ENCODE peak calls at places on chromosome 14, in nine cellular contexts. One of them, this sample, is unnamed.

GRCh38 chr14:24630087-24630871 is 3.7 kb downstream of the GZMB start:
- DNase-seq in tibial nerve: no peak
- DNase-seq in HepG2: no peak
- DNase-seq in A549: no peak
- DNase-seq in adrenal gland: no peak
- DNase-seq in Peyer's patch: no peak
- DNase-seq in HCT116: no peak
- DNase-seq in endothelial cell of umbilical vein: no peak
- DNase-seq in stomach: no peak
- DNase-seq in this sample: no peak

GRCh38 chr14:41960316-41960715 is 353.6 kb downstream of the LRFN5 start:
- DNase-seq in A549: no peak
- DNase-seq in HCT116: no peak
- DNase-seq in adrenal gland: no peak
- DNase-seq in stomach: no peak
- DNase-seq in endothelial cell of umbilical vein: no peak
- DNase-seq in HepG2: no peak
- DNase-seq in tibial nerve: no peak
- DNase-seq in Peyer's patch: no peak
- DNase-seq in this sample: no peak

GRCh38 chr14:79629372-79629771 is 581.9 kb downstream of the DIO2 start:
- DNase-seq in endothelial cell of umbilical vein: no peak
- DNase-seq in tibial nerve: no peak
- DNase-seq in HepG2: no peak
- DNase-seq in Peyer's patch: no peak
- DNase-seq in adrenal gland: no peak
- DNase-seq in A549: no peak
- DNase-seq in HCT116: no peak
- DNase-seq in stomach: no peak
- DNase-seq in this sample: no peak

GRCh38 chr14:94926176-94926575 is 156.3 kb upstream of the GSC start:
- DNase-seq in endothelial cell of umbilical vein: no peak
- DNase-seq in tibial nerve: no peak
- DNase-seq in stomach: no peak
- DNase-seq in HepG2: no peak
- DNase-seq in A549: no peak
- DNase-seq in Peyer's patch: no peak
- DNase-seq in adrenal gland: no peak
- DNase-seq in HCT116: no peak
- DNase-seq in this sample: peak; percentile 27

GRCh38 chr14:106530423-106531107 is 1004.2 kb downstream of the TMEM121 start:
- DNase-seq in adrenal gland: no peak
- DNase-seq in Peyer's patch: peak; percentile 34
- DNase-seq in HCT116: no peak
- DNase-seq in stomach: no peak
- DNase-seq in tibial nerve: no peak
- DNase-seq in endothelial cell of umbilical vein: no peak
- DNase-seq in A549: peak; percentile 42
- DNase-seq in HepG2: peak; percentile 5
- DNase-seq in this sample: no peak

GRCh38 chr14:68961781-68962584 is 17.1 kb downstream of the ACTN1 start:
- DNase-seq in Peyer's patch: no peak
- DNase-seq in tibial nerve: no peak
- DNase-seq in stomach: no peak
- DNase-seq in HepG2: no peak
- DNase-seq in endothelial cell of umbilical vein: peak; percentile 44
- DNase-seq in HCT116: no peak
- DNase-seq in adrenal gland: peak; percentile 69
- DNase-seq in A549: peak; percentile 70
- DNase-seq in this sample: no peak

GRCh38 chr14:99119554-99119953 is 152.4 kb downstream of the BCL11B start:
- DNase-seq in adrenal gland: no peak
- DNase-seq in tibial nerve: no peak
- DNase-seq in endothelial cell of umbilical vein: no peak
- DNase-seq in A549: no peak
- DNase-seq in HCT116: no peak
- DNase-seq in Peyer's patch: no peak
- DNase-seq in stomach: peak; percentile 4
- DNase-seq in HepG2: no peak
- DNase-seq in this sample: no peak

GRCh38 chr14:72776701-72777255 is 117.1 kb downstream of the DPF3 start:
- DNase-seq in adrenal gland: no peak
- DNase-seq in tibial nerve: no peak
- DNase-seq in A549: no peak
- DNase-seq in HepG2: peak; percentile 91
- DNase-seq in endothelial cell of umbilical vein: no peak
- DNase-seq in Peyer's patch: no peak
- DNase-seq in HCT116: no peak
- DNase-seq in stomach: no peak
- DNase-seq in this sample: no peak

GRCh38 chr14:103115845-103116572 is 7.3 kb upstream of the TNFAIP2 start:
- DNase-seq in HepG2: no peak
- DNase-seq in A549: peak; percentile 72
- DNase-seq in Peyer's patch: no peak
- DNase-seq in adrenal gland: no peak
- DNase-seq in endothelial cell of umbilical vein: no peak
- DNase-seq in tibial nerve: no peak
- DNase-seq in stomach: no peak
- DNase-seq in HCT116: no peak
- DNase-seq in this sample: no peak

GRCh38 chr14:41609704-41610183 is 3.1 kb downstream of the LRFN5 start:
- DNase-seq in endothelial cell of umbilical vein: no peak
- DNase-seq in adrenal gland: peak; percentile 80
- DNase-seq in tibial nerve: no peak
- DNase-seq in HCT116: no peak
- DNase-seq in A549: peak; percentile 39
- DNase-seq in HepG2: no peak
- DNase-seq in stomach: no peak
- DNase-seq in Peyer's patch: no peak
- DNase-seq in this sample: peak; percentile 64

GRCh38 chr14:105022276-105022670 is 1.4 kb upstream of the CDCA4 start:
- DNase-seq in tibial nerve: no peak
- DNase-seq in endothelial cell of umbilical vein: no peak
- DNase-seq in A549: no peak
- DNase-seq in Peyer's patch: no peak
- DNase-seq in stomach: no peak
- DNase-seq in HCT116: no peak
- DNase-seq in HepG2: no peak
- DNase-seq in adrenal gland: no peak
- DNase-seq in this sample: no peak

GRCh38 chr14:106872619-106873446 is 1346.5 kb downstream of the TMEM121 start:
- DNase-seq in Peyer's patch: peak; percentile 88
- DNase-seq in tibial nerve: no peak
- DNase-seq in A549: peak; percentile 83
- DNase-seq in HCT116: no peak
- DNase-seq in adrenal gland: peak; percentile 39
- DNase-seq in HepG2: peak; percentile 84
- DNase-seq in stomach: peak; percentile 93
- DNase-seq in endothelial cell of umbilical vein: no peak
- DNase-seq in this sample: peak; percentile 10

DNA sequence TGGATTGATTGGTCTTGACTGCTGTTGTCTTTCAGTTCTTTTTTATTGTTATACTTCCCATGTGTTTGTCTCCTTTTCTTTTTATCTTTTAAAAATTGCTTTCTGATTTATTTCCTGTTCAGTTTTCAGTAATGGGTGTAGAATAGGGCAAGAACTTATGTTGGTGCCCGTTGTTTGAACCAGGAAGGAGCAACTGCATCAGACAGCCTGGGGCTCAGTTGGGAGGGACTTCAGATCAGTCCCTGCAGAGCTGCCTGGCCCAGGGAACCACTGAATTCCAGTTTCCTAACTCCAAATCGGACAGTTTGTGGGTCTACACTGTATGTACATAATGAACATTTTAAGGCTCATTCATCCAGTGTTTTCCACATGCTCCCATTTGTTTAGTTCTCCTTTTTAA is 64.9 kb downstream of the FBXO34 start:
- DNase-seq in stomach: peak; percentile 42
- DNase-seq in HCT116: no peak
- DNase-seq in adrenal gland: no peak
- DNase-seq in endothelial cell of umbilical vein: peak; percentile 35
- DNase-seq in HepG2: no peak
- DNase-seq in Peyer's patch: no peak
- DNase-seq in tibial nerve: no peak
- DNase-seq in A549: peak; percentile 78
- DNase-seq in this sample: no peak
- H3K4me1 ChIP-seq in stomach: peaks cover 90% of the 10 kb centered on the region
- H3K4me1 ChIP-seq in HCT116: no peaks in the 10 kb centered on the region
- H3K4me1 ChIP-seq in adrenal gland: no peaks in the 10 kb centered on the region
- H3K4me1 ChIP-seq in endothelial cell of umbilical vein: no peaks in the 10 kb centered on the region
- H3K4me1 ChIP-seq in HepG2: peaks cover 20% of the 10 kb centered on the region
- H3K4me1 ChIP-seq in Peyer's patch: peaks cover 43% of the 10 kb centered on the region
- H3K4me1 ChIP-seq in tibial nerve: no peaks in the 10 kb centered on the region
- H3K4me1 ChIP-seq in A549: peaks cover 45% of the 10 kb centered on the region
- H3K4me1 ChIP-seq in this sample: peaks cover 40% of the 10 kb centered on the region

GRCh38 chr14:49620182-49621113 is at the start of the genes MGAT2 and RPL36AL:
- DNase-seq in adrenal gland: peak; percentile 99
- DNase-seq in A549: peak; percentile 99
- DNase-seq in tibial nerve: peak; percentile 94
- DNase-seq in stomach: peak; percentile 98
- DNase-seq in Peyer's patch: peak; percentile 95
- DNase-seq in HepG2: peak; percentile 95
- DNase-seq in endothelial cell of umbilical vein: peak; percentile 99
- DNase-seq in HCT116: peak; percentile 95
- DNase-seq in this sample: peak; percentile 98
- TF ChIP-seq POLR2A in adrenal gland: peak; percentile 99
- TF ChIP-seq POLR2A in A549: peak; percentile 94
- TF ChIP-seq POLR2A in tibial nerve: peak; percentile 98
- TF ChIP-seq POLR2A in stomach: peak; percentile 98
- TF ChIP-seq POLR2A in Peyer's patch: peak; percentile 96
- TF ChIP-seq POLR2A in HepG2: peak; percentile 98
- TF ChIP-seq POLR2A in endothelial cell of umbilical vein: peak; percentile 94
- TF ChIP-seq POLR2A in HCT116: peak; percentile 88
- TF ChIP-seq POLR2A in this sample: peak; percentile 35

GRCh38 chr14:92655372-92655771 is 93.1 kb downstream of the LGMN start:
- DNase-seq in stomach: no peak
- DNase-seq in HepG2: no peak
- DNase-seq in HCT116: no peak
- DNase-seq in Peyer's patch: no peak
- DNase-seq in tibial nerve: no peak
- DNase-seq in adrenal gland: no peak
- DNase-seq in A549: no peak
- DNase-seq in endothelial cell of umbilical vein: no peak
- DNase-seq in this sample: no peak
- H3K4me1 ChIP-seq in stomach: peaks cover 43% of the 10 kb centered on the region
- H3K4me1 ChIP-seq in HepG2: no peaks in the 10 kb centered on the region
- H3K4me1 ChIP-seq in HCT116: no peaks in the 10 kb centered on the region
- H3K4me1 ChIP-seq in Peyer's patch: peaks cover 12% of the 10 kb centered on the region
- H3K4me1 ChIP-seq in tibial nerve: no peaks in the 10 kb centered on the region
- H3K4me1 ChIP-seq in adrenal gland: no peaks in the 10 kb centered on the region
- H3K4me1 ChIP-seq in A549: no peaks in the 10 kb centered on the region
- H3K4me1 ChIP-seq in endothelial cell of umbilical vein: no peaks in the 10 kb centered on the region
- H3K4me1 ChIP-seq in this sample: peaks cover 11% of the 10 kb centered on the region

GRCh38 chr14:63853831-63854293 is 1.1 kb downstream of the SYNE2 start:
- DNase-seq in endothelial cell of umbilical vein: peak; percentile 80
- DNase-seq in stomach: peak; percentile 65
- DNase-seq in Peyer's patch: peak; percentile 60
- DNase-seq in tibial nerve: peak; percentile 31
- DNase-seq in HepG2: peak; percentile 20
- DNase-seq in adrenal gland: peak; percentile 51
- DNase-seq in A549: peak; percentile 60
- DNase-seq in HCT116: no peak
- DNase-seq in this sample: peak; percentile 82

GRCh38 chr14:63854330-63854729 is 1.5 kb downstream of the SYNE2 start:
- DNase-seq in adrenal gland: no peak
- DNase-seq in tibial nerve: no peak
- DNase-seq in endothelial cell of umbilical vein: no peak
- DNase-seq in Peyer's patch: no peak
- DNase-seq in A549: no peak
- DNase-seq in HCT116: no peak
- DNase-seq in stomach: no peak
- DNase-seq in HepG2: no peak
- DNase-seq in this sample: no peak

GRCh38 chr14:63852271-63852816 is 460 bp upstream of the SYNE2 start:
- DNase-seq in stomach: no peak
- DNase-seq in Peyer's patch: no peak
- DNase-seq in endothelial cell of umbilical vein: no peak
- DNase-seq in A549: peak; percentile 29
- DNase-seq in HCT116: no peak
- DNase-seq in HepG2: no peak
- DNase-seq in tibial nerve: no peak
- DNase-seq in adrenal gland: no peak
- DNase-seq in this sample: peak; percentile 42

GRCh38 chr14:63855272-63855671 is 2.5 kb downstream of the SYNE2 start:
- DNase-seq in tibial nerve: no peak
- DNase-seq in A549: no peak
- DNase-seq in HCT116: no peak
- DNase-seq in endothelial cell of umbilical vein: no peak
- DNase-seq in HepG2: no peak
- DNase-seq in stomach: no peak
- DNase-seq in adrenal gland: no peak
- DNase-seq in Peyer's patch: no peak
- DNase-seq in this sample: no peak

DNA sequence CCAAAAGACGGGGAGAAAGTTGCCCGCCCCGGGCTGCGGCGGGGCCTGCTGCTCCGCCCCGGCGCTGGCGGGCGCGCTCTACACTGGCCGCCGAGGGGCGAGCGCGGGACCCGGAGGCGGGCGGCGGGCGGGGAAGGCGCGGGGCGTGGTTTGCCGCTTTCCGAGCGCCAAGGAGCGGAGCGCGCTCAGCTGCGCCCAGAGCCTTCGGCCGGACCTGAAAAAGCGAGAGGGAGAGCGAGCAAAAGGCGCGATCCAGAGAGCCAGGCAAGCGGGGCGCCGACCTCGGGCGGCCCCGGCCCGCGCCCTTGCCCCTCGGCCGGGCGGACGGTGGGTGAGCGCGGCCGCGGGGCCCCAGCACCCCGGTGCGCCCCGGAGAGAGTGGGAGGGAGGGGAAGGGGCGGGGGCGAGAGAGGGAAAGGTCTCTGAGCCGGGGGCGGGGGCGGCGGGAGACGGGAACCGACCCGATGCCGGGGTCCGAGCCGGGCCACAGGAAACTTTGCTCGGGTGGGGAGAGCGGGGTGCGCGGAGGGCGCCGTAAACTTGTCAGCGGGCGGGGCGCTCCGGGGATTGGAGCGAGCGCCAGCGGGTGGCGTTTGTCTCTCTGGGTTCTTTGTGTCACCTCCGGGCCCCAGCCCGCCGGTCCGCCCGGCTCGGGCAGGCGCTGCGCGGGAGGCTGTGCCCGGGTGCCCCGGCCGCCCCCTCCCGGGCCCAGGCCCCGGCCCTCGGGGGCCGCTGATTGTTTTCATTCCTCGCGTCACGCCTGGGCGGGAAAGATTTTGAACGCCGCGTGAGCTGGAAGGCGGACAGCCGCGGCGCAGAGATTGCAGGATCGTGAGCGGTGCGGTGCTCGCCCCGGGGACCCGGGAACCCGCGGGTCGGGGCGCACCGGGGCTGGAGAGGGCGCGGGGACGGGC is at the start of gene SYNE2:
- DNase-seq in HCT116: no peak
- DNase-seq in Peyer's patch: peak; percentile 72
- DNase-seq in stomach: peak; percentile 85
- DNase-seq in endothelial cell of umbilical vein: peak; percentile 78
- DNase-seq in A549: peak; percentile 75
- DNase-seq in HepG2: peak; percentile 38
- DNase-seq in tibial nerve: peak; percentile 62
- DNase-seq in adrenal gland: peak; percentile 80
- DNase-seq in this sample: peak; percentile 85
- TF ChIP-seq POLR2A in HCT116: no peak
- TF ChIP-seq POLR2A in Peyer's patch: no peak
- TF ChIP-seq POLR2A in stomach: no peak
- TF ChIP-seq POLR2A in endothelial cell of umbilical vein: peak; percentile 14
- TF ChIP-seq POLR2A in A549: peak; percentile 49
- TF ChIP-seq POLR2A in HepG2: peak; percentile 49
- TF ChIP-seq POLR2A in tibial nerve: peak; percentile 60
- TF ChIP-seq POLR2A in adrenal gland: peak; percentile 60
- TF ChIP-seq POLR2A in this sample: peak; percentile 97